ENCODE peak calls at places on chromosome X, in seven cellular contexts. D is renal cortical epithelial cell, U is nucleus accumbens, T is endothelial cell, F is esophagus squamous epithelium, A is brain microvascular endothelial cell, X is frontal cortex. S is an unnamed sample.

GRCh38 chrX:38930474-38930873 is 129.2 kb downstream of the MID1IP1 start:
- DNase-seq in D (no peak), U (no peak), T (no peak), F (no peak), A (no peak), X (no peak), S (no peak)

GRCh38 chrX:68415289-68415688 is 18.0 kb downstream of the OPHN1 start:
- DNase-seq in D (peak), U (no peak), T (no peak), F (no peak), A (peak), X (no peak), S (no peak)

GRCh38 chrX:150547511-150548115 is 20.8 kb upstream of the MTM1 start:
- DNase-seq in D (peak), U (peak), T (peak), F (peak), A (peak), X (peak), S (peak)

GRCh38 chrX:39736219-39737211 is 361.2 kb downstream of the BCOR start:
- DNase-seq in D (peak), U (no peak), T (no peak), F (no peak), A (peak), X (no peak), S (no peak)

GRCh38 chrX:145715641-145716138 is 101.9 kb upstream of the SLITRK2 start:
- DNase-seq in D (no peak), U (no peak), T (no peak), F (no peak), A (no peak), X (no peak), S (no peak)

GRCh38 chrX:33183366-33183765 is 28.0 kb downstream of the DMD start:
- DNase-seq in D (no peak), U (peak), T (no peak), F (no peak), A (peak), X (no peak), S (no peak)

GRCh38 chrX:109709129-109709631 is 23.9 kb downstream of the ACSL4 start:
- DNase-seq in D (peak), U (no peak), T (no peak), F (no peak), A (no peak), X (no peak), S (no peak)

GRCh38 chrX:40863671-40864070 is 128.3 kb upstream of the MED14 start:
- DNase-seq in D (no peak), U (no peak), T (no peak), F (no peak), A (no peak), X (no peak), S (no peak)

GRCh38 chrX:103356023-103356798 is at the start of gene TCEAL9:
- DNase-seq in D (peak), U (peak), T (peak), F (no peak), A (peak), X (no peak), S (no peak)

GRCh38 chrX:121336831-121337421 is 289.5 kb downstream of the GLUD2 start:
- DNase-seq in D (peak), U (no peak), T (no peak), F (no peak), A (no peak), X (no peak), S (no peak)

GRCh38 chrX:129695937-129696336 is 41.2 kb upstream of the APLN start:
- DNase-seq in D (no peak), U (no peak), T (no peak), F (no peak), A (no peak), X (no peak), S (no peak)

GRCh38 chrX:275967-276587 is 5.1 kb upstream of the PLCXD1 start:
- DNase-seq in D (peak), U (no peak), T (peak), F (no peak), A (no peak), X (peak), S (peak)

GRCh38 chrX:11119295-11119943 is 8.3 kb downstream of the HCCS start:
- DNase-seq in D (no peak), U (no peak), T (no peak), F (no peak), A (no peak), X (no peak), S (no peak)

GRCh38 chrX:16695079-16695676 is 17.3 kb downstream of the CTPS2 start:
- DNase-seq in D (peak), U (peak), T (peak), F (no peak), A (peak), X (no peak), S (peak)

GRCh38 chrX:80812176-80812575 is 2.5 kb upstream of the BRWD3 start:
- DNase-seq in D (peak), U (no peak), T (peak), F (no peak), A (peak), X (no peak), S (peak)

S was measured in head of caudate nucleus.